ENCODE peak calls at places on chromosomes 16 and 17, in ten cellular contexts. K is stomach; P is CD4-positive, alpha-beta T cell; F is heart left ventricle; N is A549; Z is heart right ventricle; H is foreskin fibroblast; W is CD8-positive, alpha-beta T cell; L is astrocyte of the cerebellum; O is ovary. V is an unnamed sample.

GRCh38 chr17:80850817-80851216 is 140.8 kb upstream of the CHMP6 start:
- DNase-seq in F (peak), O (no peak), N (no peak), P (no peak), L (no peak), K (no peak), Z (no peak), H (peak), W (no peak), V (no peak)

GRCh38 chr17:79855331-79856124 is 16.3 kb upstream of the CBX4 start:
- DNase-seq in O (no peak), H (no peak), W (no peak), Z (no peak), N (no peak), L (no peak), K (no peak), F (peak), P (no peak), V (no peak)

GRCh38 chr17:4853195-4853762 is 20.1 kb downstream of the MINK1 start:
- DNase-seq in N (no peak), W (no peak), L (no peak), P (no peak), K (no peak), O (no peak), H (no peak), Z (no peak), F (no peak), V (peak)

GRCh38 chr16:88013091-88013609 is 61.9 kb downstream of the BANP start:
- DNase-seq in N (no peak), K (peak), P (no peak), Z (no peak), W (no peak), O (no peak), F (no peak), L (no peak), H (no peak), V (no peak)

GRCh38 chr16:17313085-17313611 is 157.6 kb downstream of the XYLT1 start:
- DNase-seq in K (no peak), Z (peak), O (peak), W (no peak), H (no peak), F (peak), P (no peak), N (no peak), L (no peak), V (no peak)

GRCh38 chr16:77833906-77834599 is 45.7 kb downstream of the VAT1L start:
- DNase-seq in W (no peak), P (no peak), O (no peak), N (no peak), F (no peak), Z (no peak), H (peak), L (peak), K (no peak), V (no peak)

GRCh38 chr16:57510016-57510871 is 24.0 kb upstream of the DOK4 start:
- DNase-seq in L (no peak), W (no peak), K (no peak), O (no peak), N (no peak), Z (no peak), H (no peak), F (peak), P (no peak), V (no peak)

GRCh38 chr17:39812466-39812865 is 51.6 kb downstream of the IKZF3 start:
- DNase-seq in K (peak), N (no peak), L (no peak), F (no peak), O (no peak), H (no peak), P (no peak), Z (no peak), W (no peak), V (no peak)

GRCh38 chr16:57038151-57038550 is 48.8 kb downstream of the NLRC5 start:
- DNase-seq in H (peak), F (no peak), W (no peak), L (no peak), Z (no peak), N (no peak), K (no peak), P (no peak), O (no peak), V (no peak)

GRCh38 chr16:82627811-82628339 is 1.1 kb downstream of the CDH13 start:
- DNase-seq in N (no peak), F (peak), O (no peak), K (peak), H (peak), W (no peak), Z (peak), P (no peak), L (no peak), V (no peak)

GRCh38 chr16:2829501-2830354 is at the start of gene ZG16B:
- DNase-seq in N (no peak), P (no peak), Z (no peak), H (no peak), L (no peak), F (peak), W (no peak), O (no peak), K (peak), V (no peak)

GRCh38 chr17:61517265-61517664 is 65.0 kb downstream of the TBX4 start:
- DNase-seq in H (no peak), O (no peak), N (no peak), F (no peak), P (no peak), L (no peak), W (no peak), Z (no peak), K (no peak), V (no peak)

GRCh38 chr16:87324411-87325275 is 7.5 kb upstream of the C16orf95 start:
- DNase-seq in K (no peak), W (peak), L (no peak), F (peak), N (peak), H (no peak), Z (peak), O (peak), P (peak), V (peak)

GRCh38 chr16:76428858-76429257 is 151.7 kb downstream of the CNTNAP4 start:
- DNase-seq in P (no peak), N (no peak), O (no peak), K (no peak), W (no peak), Z (no peak), F (no peak), H (no peak), L (no peak), V (no peak)

GRCh38 chr16:10982430-10983174 is 38.2 kb downstream of the CLEC16A start:
- DNase-seq in Z (peak), N (no peak), F (no peak), L (no peak), O (no peak), H (no peak), K (no peak), P (no peak), W (no peak), V (no peak)

GRCh38 chr16:10983175-10983558 is 38.8 kb downstream of the CLEC16A start:
- DNase-seq in H (no peak), F (no peak), W (no peak), N (no peak), L (no peak), Z (no peak), P (no peak), O (no peak), K (peak), V (no peak)

GRCh38 chr16:10980811-10981210 is 36.4 kb downstream of the CLEC16A start:
- DNase-seq in W (no peak), H (no peak), L (no peak), Z (no peak), K (no peak), O (no peak), N (no peak), P (no peak), F (no peak), V (no peak)

GRCh38 chr16:10979717-10980601 is 35.6 kb downstream of the CLEC16A start:
- DNase-seq in W (no peak), O (peak), H (no peak), F (no peak), K (no peak), N (no peak), L (no peak), Z (peak), P (no peak), V (no peak)

DNA sequence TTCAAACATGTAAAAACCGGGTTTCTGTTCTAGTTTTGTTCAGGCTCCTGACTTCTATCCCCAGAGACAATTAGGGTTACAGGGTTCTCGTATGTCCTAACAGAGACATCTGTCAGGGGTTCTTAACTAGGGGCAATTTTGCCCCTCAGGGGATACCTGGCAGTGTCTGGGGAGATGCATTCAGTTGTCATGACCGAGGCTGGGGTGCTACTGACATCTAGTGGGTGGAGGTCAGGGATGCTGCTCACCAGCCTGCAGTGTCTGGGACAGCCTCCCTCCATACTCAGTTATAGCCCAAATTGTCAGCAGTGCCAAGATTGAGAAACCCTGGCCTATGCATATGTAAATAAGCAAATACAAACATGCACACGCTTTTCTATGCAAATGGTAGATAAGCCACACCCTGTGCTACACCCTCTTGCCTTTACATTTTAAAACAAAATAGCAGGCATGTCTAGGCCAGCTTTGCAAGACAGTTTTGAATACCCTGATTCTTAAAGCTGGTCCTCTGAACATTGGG is 37.4 kb downstream of the CLEC16A start:
- DNase-seq in O (no peak), N (peak), W (no peak), H (no peak), Z (no peak), L (no peak), F (no peak), P (peak), K (no peak), V (no peak)
- TF ChIP-seq CTCF in O (no peak), N (peak), W (no peak), H (peak), Z (peak), L (peak), F (peak), P (no peak), K (no peak), V (no peak)

GRCh38 chr17:15441315-15441714 is 26.1 kb downstream of the CDRT4 start:
- DNase-seq in F (no peak), P (no peak), N (no peak), L (no peak), W (no peak), H (no peak), O (no peak), Z (no peak), K (no peak), V (no peak)

GRCh38 chr17:15431766-15432165 is 35.7 kb downstream of the CDRT4 start:
- DNase-seq in K (no peak), Z (no peak), P (no peak), W (no peak), N (no peak), H (no peak), F (no peak), L (no peak), O (no peak), V (no peak)

GRCh38 chr17:15432807-15433547 is 34.4 kb downstream of the CDRT4 start:
- DNase-seq in Z (no peak), H (peak), F (no peak), N (no peak), W (no peak), K (no peak), P (no peak), O (no peak), L (no peak), V (no peak)

GRCh38 chr17:15440347-15440746 is 27.1 kb downstream of the CDRT4 start:
- DNase-seq in W (no peak), L (no peak), O (no peak), Z (no peak), F (no peak), N (no peak), K (no peak), P (no peak), H (no peak), V (no peak)

GRCh38 chr17:15436399-15437369 is 30.7 kb downstream of the CDRT4 start:
- DNase-seq in P (peak), O (peak), K (peak), L (no peak), N (peak), W (peak), F (peak), H (peak), Z (peak), V (no peak)
- TF ChIP-seq CTCF in P (peak), O (no peak), K (peak), L (peak), N (no peak), W (no peak), F (peak), H (peak), Z (peak), V (no peak)

GRCh38 chr16:23296994-23297393 is 5.1 kb upstream of the SCNN1B start:
- DNase-seq in Z (no peak), P (no peak), N (peak), F (no peak), W (no peak), O (no peak), L (no peak), H (no peak), K (peak), V (no peak)
- TF ChIP-seq CTCF in Z (no peak), P (no peak), N (no peak), F (no peak), W (no peak), O (no peak), L (no peak), H (no peak), K (no peak), V (no peak)

GRCh38 chr17:81852237-81852636 is 8.1 kb downstream of the P4HB start:
- DNase-seq in L (no peak), F (no peak), N (no peak), H (no peak), Z (no peak), W (no peak), K (no peak), P (no peak), O (no peak), V (no peak)

GRCh38 chr17:81851423-81851822 is 8.9 kb downstream of the P4HB start:
- DNase-seq in Z (no peak), W (no peak), F (no peak), O (no peak), L (no peak), H (no peak), N (no peak), P (no peak), K (no peak), V (no peak)

GRCh38 chr17:81858967-81859905 is 1.1 kb downstream of the P4HB start:
- DNase-seq in O (no peak), K (no peak), H (no peak), N (no peak), L (no peak), P (no peak), Z (no peak), F (no peak), W (no peak), V (no peak)

GRCh38 chr17:81858170-81858966 is 2.0 kb downstream of the P4HB start:
- DNase-seq in O (no peak), P (no peak), K (no peak), N (no peak), L (no peak), H (no peak), Z (no peak), F (no peak), W (no peak), V (no peak)

DNA sequence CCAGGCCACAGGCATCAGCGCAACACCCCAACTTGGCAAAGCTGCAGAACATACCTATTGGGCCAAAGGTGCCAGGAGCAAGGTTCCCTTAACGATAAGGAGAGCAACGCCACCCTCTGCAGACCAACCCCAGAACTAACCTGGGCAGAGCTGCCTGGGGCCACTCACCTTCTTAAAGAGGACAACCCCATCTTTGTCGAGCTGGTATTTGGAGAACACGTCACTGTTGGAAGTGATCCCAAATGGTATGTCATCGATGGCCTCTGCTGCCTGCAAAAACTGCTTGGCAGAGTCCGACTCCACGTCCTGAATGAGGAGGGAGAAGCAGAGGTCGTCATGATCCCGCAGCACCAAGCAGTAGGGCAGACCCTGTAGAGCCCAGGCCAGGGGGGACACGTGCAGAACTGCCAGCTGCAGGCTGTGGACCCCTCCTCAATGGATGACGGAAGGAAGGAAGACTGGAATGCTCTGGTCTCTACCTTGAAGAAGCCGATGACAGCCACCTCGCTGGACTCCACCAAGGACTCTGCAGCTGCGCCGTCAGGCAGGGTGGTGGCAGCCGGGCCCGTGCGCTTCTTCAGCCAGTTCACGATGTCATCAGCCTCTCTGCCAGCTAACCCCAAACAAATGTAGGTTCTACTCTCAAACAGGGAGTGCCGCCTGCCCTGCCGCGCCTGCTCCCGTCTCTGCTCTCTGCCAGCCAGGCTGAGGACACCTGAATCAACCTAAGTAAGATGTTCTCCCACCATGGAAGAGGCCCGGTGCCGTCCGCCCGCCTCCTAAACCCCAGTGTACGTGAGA is 5.2 kb downstream of the P4HB start:
- DNase-seq in O (no peak), N (no peak), W (no peak), Z (no peak), P (no peak), F (no peak), K (peak), L (no peak), H (no peak), V (no peak)
- TF ChIP-seq CTCF in O (no peak), N (no peak), W (no peak), Z (no peak), P (no peak), F (no peak), K (peak), L (no peak), H (no peak), V (no peak)

GRCh38 chr17:67107811-67108210 is 63.5 kb downstream of the CACNG1 start:
- DNase-seq in K (no peak), W (no peak), O (no peak), F (no peak), Z (no peak), P (no peak), L (no peak), N (no peak), H (peak), V (no peak)
- TF ChIP-seq CTCF in K (no peak), W (no peak), O (no peak), F (no peak), Z (no peak), P (no peak), L (no peak), N (no peak), H (no peak), V (no peak)

GRCh38 chr16:23682181-23682580 is 3.5 kb downstream of the PLK1 start:
- DNase-seq in O (no peak), F (no peak), H (peak), P (no peak), N (no peak), Z (no peak), K (no peak), L (no peak), W (no peak), V (no peak)

GRCh38 chr16:23676924-23677480 is 1.7 kb upstream of the PLK1 start:
- DNase-seq in W (no peak), P (no peak), Z (no peak), H (peak), F (no peak), N (no peak), K (no peak), L (no peak), O (no peak), V (no peak)

GRCh38 chr16:23679986-23680336 is 1.3 kb downstream of the PLK1 start:
- DNase-seq in P (no peak), F (no peak), N (no peak), H (no peak), L (no peak), K (no peak), W (no peak), O (no peak), Z (no peak), V (no peak)

GRCh38 chr16:23679274-23679985 is 741 bp downstream of the PLK1 start:
- DNase-seq in N (peak), O (no peak), L (no peak), K (no peak), F (no peak), W (no peak), H (peak), P (no peak), Z (no peak), V (no peak)

DNA sequence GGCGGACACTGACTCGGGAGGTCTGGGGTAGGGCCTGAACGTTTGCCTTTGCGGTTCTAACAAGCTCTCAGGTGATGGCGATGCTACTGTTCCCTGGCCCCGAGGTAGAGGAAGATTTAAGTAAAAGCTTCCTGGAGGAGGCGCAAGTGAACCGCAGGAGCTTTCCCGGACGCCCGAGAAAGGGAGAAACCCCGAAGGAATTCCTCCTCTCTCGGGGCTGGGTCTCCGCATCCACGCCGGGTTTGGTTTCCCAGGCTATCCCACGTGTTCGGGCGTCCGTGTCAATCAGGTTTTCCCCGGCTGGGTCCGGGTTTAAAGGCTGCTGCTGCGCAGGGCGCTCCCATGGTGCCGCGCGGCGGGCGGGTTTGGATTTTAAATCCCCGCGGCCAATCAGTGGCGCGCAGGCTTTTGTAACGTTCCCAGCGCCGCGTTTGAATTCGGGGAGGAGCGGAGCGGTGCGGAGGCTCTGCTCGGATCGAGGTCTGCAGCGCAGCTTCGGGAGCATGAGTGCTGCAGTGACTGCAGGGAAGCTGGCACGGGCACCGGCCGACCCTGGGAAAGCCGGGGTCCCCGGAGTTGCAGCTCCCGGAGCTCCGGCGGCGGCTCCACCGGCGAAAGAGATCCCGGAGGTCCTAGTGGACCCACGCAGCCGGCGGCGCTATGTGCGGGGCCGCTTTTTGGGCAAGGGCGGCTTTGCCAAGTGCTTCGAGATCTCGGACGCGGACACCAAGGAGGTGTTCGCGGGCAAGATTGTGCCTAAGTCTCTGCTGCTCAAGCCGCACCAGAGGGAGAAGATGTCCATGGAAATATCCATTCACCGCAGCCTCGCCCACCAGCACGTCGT is at the start of gene PLK1:
- DNase-seq in K (peak), W (peak), H (peak), O (peak), Z (peak), P (peak), F (peak), L (peak), N (peak), V (peak)
- TF ChIP-seq CTCF in K (peak), W (no peak), H (peak), O (no peak), Z (peak), P (no peak), F (no peak), L (peak), N (peak), V (no peak)

GRCh38 chr17:65219124-65219523 is 82.0 kb downstream of the RGS9 start:
- DNase-seq in W (no peak), F (no peak), K (no peak), Z (no peak), N (no peak), P (no peak), H (no peak), L (no peak), O (no peak), V (no peak)
- TF ChIP-seq CTCF in W (no peak), F (no peak), K (no peak), Z (no peak), N (peak), P (no peak), H (peak), L (peak), O (no peak), V (no peak)